ENCODE peak calls at places on chromosomes 2 and 18, in seven cellular contexts. One of them, this sample, is unnamed.

GRCh38 chr2:64591188-64591587 is 62.5 kb downstream of the SERTAD2 start:
- DNase-seq in cardiac muscle cell: no peak
- DNase-seq in left lung: no peak
- DNase-seq in occipital lobe: no peak
- DNase-seq in T-cell: no peak
- DNase-seq in stimulated activated CD4-positive, alpha-beta T cell treated with anti-CD3 and anti-CD28 coated beads, Interleukin-12 subunit alpha, Interleukin-12 subunit beta, amount 100 ng/mL, for 48 hours: no peak
- DNase-seq in fibroblast of the conjunctiva: no peak
- DNase-seq in this sample: no peak

GRCh38 chr2:55052087-55053061 is 2.1 kb upstream of the RTN4 start:
- DNase-seq in cardiac muscle cell: no peak
- DNase-seq in occipital lobe: no peak
- DNase-seq in T-cell: no peak
- DNase-seq in stimulated activated CD4-positive, alpha-beta T cell treated with anti-CD3 and anti-CD28 coated beads, Interleukin-12 subunit alpha, Interleukin-12 subunit beta, amount 100 ng/mL, for 48 hours: no peak
- DNase-seq in left lung: no peak
- DNase-seq in fibroblast of the conjunctiva: no peak
- DNase-seq in this sample: no peak

GRCh38 chr2:231176061-231176460 is 22.4 kb upstream of the ARMC9 start:
- DNase-seq in cardiac muscle cell: no peak
- DNase-seq in left lung: no peak
- DNase-seq in T-cell: no peak
- DNase-seq in stimulated activated CD4-positive, alpha-beta T cell treated with anti-CD3 and anti-CD28 coated beads, Interleukin-12 subunit alpha, Interleukin-12 subunit beta, amount 100 ng/mL, for 48 hours: no peak
- DNase-seq in occipital lobe: no peak
- DNase-seq in fibroblast of the conjunctiva: no peak
- DNase-seq in this sample: no peak

GRCh38 chr2:156483741-156484173 is 47.6 kb downstream of the GPD2 start:
- DNase-seq in fibroblast of the conjunctiva: no peak
- DNase-seq in T-cell: no peak
- DNase-seq in left lung: no peak
- DNase-seq in stimulated activated CD4-positive, alpha-beta T cell treated with anti-CD3 and anti-CD28 coated beads, Interleukin-12 subunit alpha, Interleukin-12 subunit beta, amount 100 ng/mL, for 48 hours: no peak
- DNase-seq in occipital lobe: no peak
- DNase-seq in cardiac muscle cell: no peak
- DNase-seq in this sample: no peak

GRCh38 chr2:78908973-78909372 is 116.5 kb upstream of the REG3G start:
- DNase-seq in left lung: no peak
- DNase-seq in stimulated activated CD4-positive, alpha-beta T cell treated with anti-CD3 and anti-CD28 coated beads, Interleukin-12 subunit alpha, Interleukin-12 subunit beta, amount 100 ng/mL, for 48 hours: no peak
- DNase-seq in fibroblast of the conjunctiva: no peak
- DNase-seq in cardiac muscle cell: no peak
- DNase-seq in T-cell: no peak
- DNase-seq in occipital lobe: no peak
- DNase-seq in this sample: no peak

GRCh38 chr2:146989726-146990125 is 855.1 kb upstream of the ACVR2A start:
- DNase-seq in fibroblast of the conjunctiva: no peak
- DNase-seq in T-cell: no peak
- DNase-seq in stimulated activated CD4-positive, alpha-beta T cell treated with anti-CD3 and anti-CD28 coated beads, Interleukin-12 subunit alpha, Interleukin-12 subunit beta, amount 100 ng/mL, for 48 hours: no peak
- DNase-seq in left lung: no peak
- DNase-seq in occipital lobe: no peak
- DNase-seq in cardiac muscle cell: no peak
- DNase-seq in this sample: no peak

GRCh38 chr2:162220438-162220837 is 22.8 kb downstream of the FAP start:
- DNase-seq in stimulated activated CD4-positive, alpha-beta T cell treated with anti-CD3 and anti-CD28 coated beads, Interleukin-12 subunit alpha, Interleukin-12 subunit beta, amount 100 ng/mL, for 48 hours: no peak
- DNase-seq in occipital lobe: no peak
- DNase-seq in fibroblast of the conjunctiva: no peak
- DNase-seq in cardiac muscle cell: no peak
- DNase-seq in T-cell: no peak
- DNase-seq in left lung: no peak
- DNase-seq in this sample: no peak

GRCh38 chr2:197255550-197255949 is 55.0 kb downstream of the ANKRD44 start:
- DNase-seq in T-cell: peak; percentile 77
- DNase-seq in left lung: peak; percentile 95
- DNase-seq in cardiac muscle cell: peak; percentile 56
- DNase-seq in stimulated activated CD4-positive, alpha-beta T cell treated with anti-CD3 and anti-CD28 coated beads, Interleukin-12 subunit alpha, Interleukin-12 subunit beta, amount 100 ng/mL, for 48 hours: peak; percentile 68
- DNase-seq in occipital lobe: peak; percentile 19
- DNase-seq in fibroblast of the conjunctiva: peak; percentile 27
- DNase-seq in this sample: no peak

GRCh38 chr2:207792244-207792785 is 22.6 kb upstream of the FZD5 start:
- DNase-seq in stimulated activated CD4-positive, alpha-beta T cell treated with anti-CD3 and anti-CD28 coated beads, Interleukin-12 subunit alpha, Interleukin-12 subunit beta, amount 100 ng/mL, for 48 hours: no peak
- DNase-seq in cardiac muscle cell: no peak
- DNase-seq in left lung: no peak
- DNase-seq in occipital lobe: no peak
- DNase-seq in fibroblast of the conjunctiva: peak; percentile 16
- DNase-seq in T-cell: no peak
- DNase-seq in this sample: no peak

GRCh38 chr2:148906136-148906535 is 31.1 kb downstream of the KIF5C start:
- DNase-seq in left lung: no peak
- DNase-seq in occipital lobe: no peak
- DNase-seq in stimulated activated CD4-positive, alpha-beta T cell treated with anti-CD3 and anti-CD28 coated beads, Interleukin-12 subunit alpha, Interleukin-12 subunit beta, amount 100 ng/mL, for 48 hours: no peak
- DNase-seq in fibroblast of the conjunctiva: no peak
- DNase-seq in T-cell: no peak
- DNase-seq in cardiac muscle cell: no peak
- DNase-seq in this sample: no peak

GRCh38 chr2:160332318-160332717 is 132.2 kb upstream of the ITGB6 start:
- DNase-seq in T-cell: peak; percentile 4
- DNase-seq in occipital lobe: no peak
- DNase-seq in left lung: no peak
- DNase-seq in fibroblast of the conjunctiva: no peak
- DNase-seq in stimulated activated CD4-positive, alpha-beta T cell treated with anti-CD3 and anti-CD28 coated beads, Interleukin-12 subunit alpha, Interleukin-12 subunit beta, amount 100 ng/mL, for 48 hours: no peak
- DNase-seq in cardiac muscle cell: no peak
- DNase-seq in this sample: no peak

GRCh38 chr18:63102941-63103744 is 216.4 kb downstream of the BCL2 start:
- DNase-seq in fibroblast of the conjunctiva: no peak
- DNase-seq in T-cell: no peak
- DNase-seq in occipital lobe: no peak
- DNase-seq in left lung: no peak
- DNase-seq in cardiac muscle cell: no peak
- DNase-seq in stimulated activated CD4-positive, alpha-beta T cell treated with anti-CD3 and anti-CD28 coated beads, Interleukin-12 subunit alpha, Interleukin-12 subunit beta, amount 100 ng/mL, for 48 hours: no peak
- DNase-seq in this sample: no peak

GRCh38 chr2:96869281-96869823 is 528 bp downstream of the SEMA4C start:
- DNase-seq in left lung: peak; percentile 87
- DNase-seq in cardiac muscle cell: peak; percentile 86
- DNase-seq in T-cell: no peak
- DNase-seq in occipital lobe: peak; percentile 50
- DNase-seq in fibroblast of the conjunctiva: peak; percentile 56
- DNase-seq in stimulated activated CD4-positive, alpha-beta T cell treated with anti-CD3 and anti-CD28 coated beads, Interleukin-12 subunit alpha, Interleukin-12 subunit beta, amount 100 ng/mL, for 48 hours: no peak
- DNase-seq in this sample: no peak

GRCh38 chr2:173590278-173590811 is 235.7 kb downstream of the CDCA7 start:
- DNase-seq in occipital lobe: no peak
- DNase-seq in fibroblast of the conjunctiva: peak; percentile 94
- DNase-seq in stimulated activated CD4-positive, alpha-beta T cell treated with anti-CD3 and anti-CD28 coated beads, Interleukin-12 subunit alpha, Interleukin-12 subunit beta, amount 100 ng/mL, for 48 hours: no peak
- DNase-seq in left lung: no peak
- DNase-seq in cardiac muscle cell: no peak
- DNase-seq in T-cell: no peak
- DNase-seq in this sample: peak; percentile 54

GRCh38 chr18:35775887-35776286 is 194.3 kb downstream of the GALNT1 start:
- DNase-seq in cardiac muscle cell: peak; percentile 70
- DNase-seq in occipital lobe: no peak
- DNase-seq in left lung: no peak
- DNase-seq in stimulated activated CD4-positive, alpha-beta T cell treated with anti-CD3 and anti-CD28 coated beads, Interleukin-12 subunit alpha, Interleukin-12 subunit beta, amount 100 ng/mL, for 48 hours: no peak
- DNase-seq in T-cell: no peak
- DNase-seq in fibroblast of the conjunctiva: no peak
- DNase-seq in this sample: no peak

GRCh38 chr18:48814490-48815181 is 136.1 kb downstream of the SMAD7 start:
- DNase-seq in stimulated activated CD4-positive, alpha-beta T cell treated with anti-CD3 and anti-CD28 coated beads, Interleukin-12 subunit alpha, Interleukin-12 subunit beta, amount 100 ng/mL, for 48 hours: no peak
- DNase-seq in cardiac muscle cell: no peak
- DNase-seq in occipital lobe: no peak
- DNase-seq in fibroblast of the conjunctiva: no peak
- DNase-seq in left lung: no peak
- DNase-seq in T-cell: no peak
- DNase-seq in this sample: no peak

GRCh38 chr18:23994361-23994902 is 20.1 kb upstream of the TTC39C start:
- DNase-seq in left lung: no peak
- DNase-seq in stimulated activated CD4-positive, alpha-beta T cell treated with anti-CD3 and anti-CD28 coated beads, Interleukin-12 subunit alpha, Interleukin-12 subunit beta, amount 100 ng/mL, for 48 hours: no peak
- DNase-seq in T-cell: no peak
- DNase-seq in fibroblast of the conjunctiva: peak; percentile 94
- DNase-seq in cardiac muscle cell: no peak
- DNase-seq in occipital lobe: no peak
- DNase-seq in this sample: peak; percentile 60

GRCh38 chr2:84717302-84717701 is 163.6 kb downstream of the TRABD2A start:
- DNase-seq in fibroblast of the conjunctiva: no peak
- DNase-seq in left lung: no peak
- DNase-seq in stimulated activated CD4-positive, alpha-beta T cell treated with anti-CD3 and anti-CD28 coated beads, Interleukin-12 subunit alpha, Interleukin-12 subunit beta, amount 100 ng/mL, for 48 hours: no peak
- DNase-seq in cardiac muscle cell: no peak
- DNase-seq in T-cell: no peak
- DNase-seq in occipital lobe: no peak
- DNase-seq in this sample: no peak

GRCh38 chr18:75257596-75257995 is 47.0 kb downstream of the TSHZ1 start:
- DNase-seq in stimulated activated CD4-positive, alpha-beta T cell treated with anti-CD3 and anti-CD28 coated beads, Interleukin-12 subunit alpha, Interleukin-12 subunit beta, amount 100 ng/mL, for 48 hours: no peak
- DNase-seq in left lung: no peak
- DNase-seq in occipital lobe: no peak
- DNase-seq in fibroblast of the conjunctiva: no peak
- DNase-seq in cardiac muscle cell: no peak
- DNase-seq in T-cell: no peak
- DNase-seq in this sample: no peak

GRCh38 chr2:230156782-230157181 is 63.0 kb downstream of the SP110 start:
- DNase-seq in occipital lobe: no peak
- DNase-seq in left lung: no peak
- DNase-seq in cardiac muscle cell: no peak
- DNase-seq in T-cell: no peak
- DNase-seq in stimulated activated CD4-positive, alpha-beta T cell treated with anti-CD3 and anti-CD28 coated beads, Interleukin-12 subunit alpha, Interleukin-12 subunit beta, amount 100 ng/mL, for 48 hours: no peak
- DNase-seq in fibroblast of the conjunctiva: no peak
- DNase-seq in this sample: no peak

GRCh38 chr18:22307528-22307927 is 110.2 kb downstream of the CTAGE1 start:
- DNase-seq in stimulated activated CD4-positive, alpha-beta T cell treated with anti-CD3 and anti-CD28 coated beads, Interleukin-12 subunit alpha, Interleukin-12 subunit beta, amount 100 ng/mL, for 48 hours: no peak
- DNase-seq in occipital lobe: no peak
- DNase-seq in T-cell: no peak
- DNase-seq in cardiac muscle cell: no peak
- DNase-seq in left lung: no peak
- DNase-seq in fibroblast of the conjunctiva: no peak
- DNase-seq in this sample: no peak

GRCh38 chr2:96538487-96539214 is 2.1 kb downstream of the ARID5A start:
- DNase-seq in stimulated activated CD4-positive, alpha-beta T cell treated with anti-CD3 and anti-CD28 coated beads, Interleukin-12 subunit alpha, Interleukin-12 subunit beta, amount 100 ng/mL, for 48 hours: peak; percentile 86
- DNase-seq in fibroblast of the conjunctiva: no peak
- DNase-seq in cardiac muscle cell: peak; percentile 40
- DNase-seq in T-cell: peak; percentile 96
- DNase-seq in left lung: peak; percentile 94
- DNase-seq in occipital lobe: peak; percentile 44
- DNase-seq in this sample: no peak

GRCh38 chr2:127100261-127101047 is 6.5 kb downstream of the BIN1 start:
- DNase-seq in fibroblast of the conjunctiva: no peak
- DNase-seq in left lung: peak; percentile 44
- DNase-seq in occipital lobe: no peak
- DNase-seq in stimulated activated CD4-positive, alpha-beta T cell treated with anti-CD3 and anti-CD28 coated beads, Interleukin-12 subunit alpha, Interleukin-12 subunit beta, amount 100 ng/mL, for 48 hours: no peak
- DNase-seq in T-cell: no peak
- DNase-seq in cardiac muscle cell: no peak
- DNase-seq in this sample: no peak

GRCh38 chr2:196479350-196479749 is 160.2 kb upstream of the CCDC150 start:
- DNase-seq in T-cell: no peak
- DNase-seq in left lung: no peak
- DNase-seq in fibroblast of the conjunctiva: peak; percentile 24
- DNase-seq in stimulated activated CD4-positive, alpha-beta T cell treated with anti-CD3 and anti-CD28 coated beads, Interleukin-12 subunit alpha, Interleukin-12 subunit beta, amount 100 ng/mL, for 48 hours: no peak
- DNase-seq in cardiac muscle cell: no peak
- DNase-seq in occipital lobe: no peak
- DNase-seq in this sample: no peak

GRCh38 chr2:100653449-100654045 is 90.8 kb downstream of the PDCL3 start:
- DNase-seq in left lung: no peak
- DNase-seq in T-cell: peak; percentile 79
- DNase-seq in fibroblast of the conjunctiva: no peak
- DNase-seq in cardiac muscle cell: no peak
- DNase-seq in occipital lobe: no peak
- DNase-seq in stimulated activated CD4-positive, alpha-beta T cell treated with anti-CD3 and anti-CD28 coated beads, Interleukin-12 subunit alpha, Interleukin-12 subunit beta, amount 100 ng/mL, for 48 hours: no peak
- DNase-seq in this sample: no peak

GRCh38 chr2:203344667-203345066 is 16.5 kb downstream of the ABI2 start:
- DNase-seq in cardiac muscle cell: no peak
- DNase-seq in left lung: no peak
- DNase-seq in T-cell: no peak
- DNase-seq in occipital lobe: no peak
- DNase-seq in stimulated activated CD4-positive, alpha-beta T cell treated with anti-CD3 and anti-CD28 coated beads, Interleukin-12 subunit alpha, Interleukin-12 subunit beta, amount 100 ng/mL, for 48 hours: no peak
- DNase-seq in fibroblast of the conjunctiva: no peak
- DNase-seq in this sample: no peak

GRCh38 chr2:232480201-232481190 is 7.1 kb downstream of the ECEL1 start:
- DNase-seq in cardiac muscle cell: no peak
- DNase-seq in fibroblast of the conjunctiva: no peak
- DNase-seq in left lung: peak; percentile 56
- DNase-seq in occipital lobe: no peak
- DNase-seq in stimulated activated CD4-positive, alpha-beta T cell treated with anti-CD3 and anti-CD28 coated beads, Interleukin-12 subunit alpha, Interleukin-12 subunit beta, amount 100 ng/mL, for 48 hours: no peak
- DNase-seq in T-cell: no peak
- DNase-seq in this sample: no peak

GRCh38 chr2:233026211-233026813 is 6.2 kb upstream of the NEU2 start:
- DNase-seq in left lung: no peak
- DNase-seq in T-cell: no peak
- DNase-seq in occipital lobe: no peak
- DNase-seq in cardiac muscle cell: no peak
- DNase-seq in stimulated activated CD4-positive, alpha-beta T cell treated with anti-CD3 and anti-CD28 coated beads, Interleukin-12 subunit alpha, Interleukin-12 subunit beta, amount 100 ng/mL, for 48 hours: no peak
- DNase-seq in fibroblast of the conjunctiva: peak; percentile 21
- DNase-seq in this sample: no peak